ENCODE peak calls at places on chromosomes 6 and 20, in nine cellular contexts. J is mammary epithelial cell, A is tibial artery, H is fibroblast of mammary gland, B is HL-60, M is upper lobe of right lung, U is GM23248, S is astrocyte, C is AG09309. Z is an unnamed sample.

GRCh38 chr6:129031051-129031599 is 148.2 kb downstream of the LAMA2 start:
- DNase-seq in A (no peak), U (peak; percentile 84), B (no peak), J (peak; percentile 6), S (peak; percentile 57), M (no peak), H (peak; percentile 81), C (peak; percentile 90), Z (no peak)

GRCh38 chr6:62999796-63000195 is 211.5 kb upstream of the FKBP1C start:
- DNase-seq in B (no peak), M (no peak), J (peak; percentile 22), A (no peak), C (no peak), U (no peak), H (no peak), S (peak; percentile 1), Z (no peak)

GRCh38 chr20:62617711-62618483 is 24.4 kb upstream of the SLCO4A1 start:
- DNase-seq in H (no peak), S (no peak), M (peak; percentile 79), J (no peak), A (peak; percentile 83), U (no peak), B (peak; percentile 77), C (no peak), Z (no peak)

GRCh38 chr20:10217517-10218410 is 866 bp upstream of the SNAP25 start:
- DNase-seq in M (no peak), U (peak; percentile 76), S (peak; percentile 98), H (peak; percentile 97), C (peak; percentile 18), B (no peak), A (peak; percentile 83), J (peak; percentile 50), Z (peak; percentile 80)

GRCh38 chr6:42764883-42765653 is 16.8 kb upstream of the BICRAL start:
- DNase-seq in H (no peak), M (no peak), U (no peak), C (no peak), S (no peak), J (no peak), B (no peak), A (no peak), Z (no peak)

GRCh38 chr6:37555040-37555781 is 55.5 kb upstream of the CCDC167 start:
- DNase-seq in H (no peak), S (no peak), J (no peak), B (no peak), U (no peak), A (no peak), C (no peak), M (no peak), Z (no peak)

GRCh38 chr6:36068012-36068392 is 40.4 kb downstream of the MAPK14 start:
- DNase-seq in S (no peak), H (no peak), M (no peak), C (no peak), A (no peak), J (no peak), B (no peak), U (no peak), Z (no peak)

GRCh38 chr6:135496805-135497411 is 632 bp downstream of the AHI1 start:
- DNase-seq in J (no peak), A (no peak), H (no peak), S (no peak), M (no peak), U (peak; percentile 35), B (no peak), C (no peak), Z (no peak)

GRCh38 chr6:156948807-156949206 is 171.6 kb downstream of the ARID1B start:
- DNase-seq in B (no peak), H (peak; percentile 82), M (no peak), J (peak; percentile 91), U (peak; percentile 83), S (peak; percentile 96), A (no peak), C (peak; percentile 47), Z (no peak)

GRCh38 chr20:43917380-43917779 is 2.7 kb downstream of the TOX2 start:
- DNase-seq in H (no peak), B (no peak), M (peak; percentile 46), J (no peak), S (no peak), C (no peak), A (peak; percentile 31), U (no peak), Z (no peak)
- H3K4me3 ChIP-seq in H (no peak overlapping the region), B (no peak overlapping the region), M (no peak overlapping the region), J (no peak overlapping the region), S (no peak overlapping the region), C (no peak overlapping the region), A (no peak overlapping the region), U (no peak overlapping the region), Z (no peak overlapping the region)

DNA sequence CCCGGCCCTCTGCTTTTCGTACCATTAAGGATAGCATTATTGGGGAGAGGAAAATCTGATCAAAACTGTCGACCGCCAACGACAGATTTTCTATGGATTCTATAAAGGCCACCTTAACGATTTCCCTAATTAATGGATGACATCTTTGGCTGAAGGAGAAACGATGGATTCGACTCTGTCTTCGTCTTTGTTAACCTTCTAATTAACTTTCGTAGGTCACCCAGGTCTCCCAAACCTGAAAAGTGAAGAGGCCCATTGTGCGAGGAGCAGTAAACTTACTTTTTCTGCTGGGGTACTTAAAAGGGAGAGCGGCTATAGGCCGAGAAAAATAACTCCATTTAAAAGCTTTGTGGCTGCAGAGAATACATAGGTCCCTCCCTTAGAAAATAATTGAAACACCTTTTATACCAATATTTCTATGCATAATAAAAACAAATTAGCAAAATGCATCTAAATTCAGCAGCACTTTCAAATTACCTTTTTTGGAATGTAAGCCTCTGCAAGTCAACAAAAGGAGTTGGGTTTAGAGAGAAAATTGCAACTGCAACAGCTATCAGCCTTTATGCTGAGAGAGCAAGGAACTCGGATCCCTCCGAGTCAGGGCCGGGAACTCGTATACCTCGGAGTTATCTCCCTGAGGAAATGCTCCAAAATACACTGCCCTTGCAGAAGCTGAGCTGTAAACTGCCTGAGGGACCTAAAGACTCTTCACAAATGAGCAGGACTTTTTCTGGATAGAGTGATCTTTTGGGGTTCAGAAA is 31.4 kb upstream of the NR2E1 start:
- DNase-seq in C (no peak), A (no peak), H (no peak), J (no peak), S (no peak), M (no peak), U (no peak), B (no peak), Z (no peak)
- H3K4me3 ChIP-seq in C (no peak overlapping the region), A (peak overlapping the region; percentile 56), H (no peak overlapping the region), J (peak overlapping the region; percentile 27), S (peak overlapping the region; percentile 39), M (peak overlapping the region; percentile 39), U (peak overlapping the region; percentile 68), B (no peak overlapping the region), Z (peak overlapping the region; percentile 38)

GRCh38 chr20:35661013-35661412 is 3.7 kb downstream of the CPNE1 start:
- DNase-seq in H (no peak), A (no peak), C (no peak), U (peak; percentile 42), J (peak; percentile 46), S (peak; percentile 46), M (no peak), B (no peak), Z (no peak)
- H3K4me3 ChIP-seq in H (no peak overlapping the region), A (peak overlapping the region; percentile 87), C (no peak overlapping the region), U (peak overlapping the region; percentile 80), J (peak overlapping the region; percentile 87), S (peak overlapping the region; percentile 89), M (peak overlapping the region; percentile 90), B (no peak overlapping the region), Z (no peak overlapping the region)

GRCh38 chr6:101534821-101535220 is 141.3 kb downstream of the GRIK2 start:
- DNase-seq in B (no peak), U (peak; percentile 9), S (no peak), H (peak; percentile 5), J (no peak), M (no peak), A (no peak), C (no peak), Z (no peak)
- H3K4me3 ChIP-seq in B (no peak overlapping the region), U (peak overlapping the region; percentile 44), S (no peak overlapping the region), H (no peak overlapping the region), J (no peak overlapping the region), M (no peak overlapping the region), A (no peak overlapping the region), C (no peak overlapping the region), Z (no peak overlapping the region)

GRCh38 chr20:18057106-18057993 is at the start of gene OVOL2:
- DNase-seq in S (no peak), A (no peak), H (no peak), C (no peak), U (peak; percentile 12), J (peak; percentile 82), M (peak; percentile 94), B (no peak), Z (peak; percentile 50)

GRCh38 chr20:18056174-18057105 is 1.3 kb downstream of the OVOL2 start:
- DNase-seq in M (peak; percentile 76), S (no peak), H (no peak), C (no peak), U (peak; percentile 25), J (peak; percentile 8), A (no peak), B (no peak), Z (peak; percentile 11)

GRCh38 chr20:18057994-18058349 is 256 bp upstream of the OVOL2 start:
- DNase-seq in H (no peak), S (no peak), M (no peak), A (no peak), U (no peak), J (no peak), C (no peak), B (no peak), Z (peak; percentile 35)

GRCh38 chr20:18058661-18059467 is 1.1 kb upstream of the OVOL2 start:
- DNase-seq in J (peak; percentile 32), H (no peak), U (peak; percentile 27), S (no peak), B (no peak), C (no peak), A (no peak), M (peak; percentile 74), Z (peak; percentile 60)

GRCh38 chr20:18059603-18060002 is 1.9 kb upstream of the OVOL2 start:
- DNase-seq in A (no peak), U (no peak), S (no peak), M (no peak), B (no peak), C (no peak), J (no peak), H (no peak), Z (no peak)
- H3K4me3 ChIP-seq in A (no peak overlapping the region), U (no peak overlapping the region), S (no peak overlapping the region), M (no peak overlapping the region), B (no peak overlapping the region), C (no peak overlapping the region), J (no peak overlapping the region), H (no peak overlapping the region), Z (peak overlapping the region; percentile 56)

GRCh38 chr6:97669191-97669651 is 386.2 kb upstream of the MMS22L start:
- DNase-seq in B (no peak), H (no peak), S (peak; percentile 52), C (no peak), A (no peak), M (no peak), U (peak; percentile 46), J (no peak), Z (peak; percentile 70)
- H3K4me3 ChIP-seq in B (no peak overlapping the region), H (no peak overlapping the region), S (peak overlapping the region; percentile 57), C (no peak overlapping the region), A (peak overlapping the region; percentile 20), M (no peak overlapping the region), U (peak overlapping the region; percentile 62), J (no peak overlapping the region), Z (peak overlapping the region; percentile 47)

Z was measured in WERI-Rb-1.